ENCODE peak calls at places on chromosomes 4 and X, in five cellular contexts. Z is effector memory CD4-positive, alpha-beta T cell; M is colonic mucosa; L is MM.1S; N is H9. U is an unnamed sample.

GRCh38 chrX:14356401-14356800 is 172.9 kb upstream of the GLRA2 start:
- DNase-seq in Z (no peak), M (no peak), L (no peak), N (no peak), U (peak; percentile 52)

GRCh38 chr4:71602271-71602890 is 181.5 kb downstream of the GC start:
- DNase-seq in Z (no peak), M (no peak), L (no peak), N (no peak), U (no peak)

GRCh38 chr4:101156619-101157310 is 190.6 kb downstream of the PPP3CA start:
- DNase-seq in Z (no peak), M (no peak), L (no peak), N (no peak), U (no peak)

GRCh38 chr4:47972721-47973120 is 43.8 kb downstream of the CNGA1 start:
- DNase-seq in Z (no peak), M (no peak), L (no peak), N (no peak), U (no peak)

GRCh38 chrX:118975831-118976598 is 1.6 kb downstream of the LONRF3 start:
- DNase-seq in Z (peak; percentile 63), M (peak; percentile 65), L (no peak), N (no peak), U (peak; percentile 10)

GRCh38 chr4:156420557-156420956 is 466.9 kb upstream of the CTSO start:
- DNase-seq in Z (no peak), M (no peak), L (no peak), N (no peak), U (no peak)

GRCh38 chrX:8971116-8971515 is 62.8 kb downstream of the FAM9B start:
- DNase-seq in Z (no peak), M (no peak), L (peak; percentile 67), N (no peak), U (peak; percentile 60)

GRCh38 chrX:121579016-121579760 is 531.8 kb downstream of the GLUD2 start:
- DNase-seq in Z (no peak), M (peak; percentile 26), L (peak; percentile 77), N (no peak), U (peak; percentile 50)

GRCh38 chrX:38800981-38801845 is at the start of gene MID1IP1:
- DNase-seq in Z (peak; percentile 67), M (peak; percentile 92), L (peak; percentile 80), N (peak; percentile 95), U (peak; percentile 92)

GRCh38 chrX:49915352-49916222 is 6.8 kb upstream of the CLCN5 start:
- DNase-seq in Z (peak; percentile 26), M (peak; percentile 56), L (peak; percentile 58), N (no peak), U (peak; percentile 73)

GRCh38 chrX:154411322-154411980 is at the start of gene TAFAZZIN:
- DNase-seq in Z (peak; percentile 57), M (peak; percentile 74), L (peak; percentile 75), N (peak; percentile 64), U (peak; percentile 77)

GRCh38 chr4:168920438-168921081 is 89.5 kb downstream of the CBR4 start:
- DNase-seq in Z (no peak), M (no peak), L (no peak), N (no peak), U (no peak)

GRCh38 chrX:133897593-133898163 is 87.7 kb downstream of the GPC3 start:
- DNase-seq in Z (no peak), M (no peak), L (no peak), N (no peak), U (no peak)

GRCh38 chr4:8599657-8600056 is 7.1 kb downstream of the CPZ start:
- DNase-seq in Z (no peak), M (no peak), L (no peak), N (no peak), U (peak; percentile 22)

GRCh38 chr4:8340721-8341680 is 71.4 kb downstream of the HTRA3 start:
- DNase-seq in Z (no peak), M (peak; percentile 50), L (no peak), N (no peak), U (no peak)

GRCh38 chr4:133969202-133969873 is 232.3 kb downstream of the PABPC4L start:
- DNase-seq in Z (no peak), M (no peak), L (peak; percentile 25), N (no peak), U (peak; percentile 74)

GRCh38 chr4:37054670-37055069 is 189.9 kb upstream of the NWD2 start:
- DNase-seq in Z (no peak), M (no peak), L (no peak), N (peak; percentile 45), U (no peak)

GRCh38 chr4:4880492-4880891 is 21.0 kb downstream of the MSX1 start:
- DNase-seq in Z (no peak), M (no peak), L (no peak), N (no peak), U (no peak)

GRCh38 chr4:31807036-31807435 is 1086.9 kb downstream of the PCDH7 start:
- DNase-seq in Z (no peak), M (no peak), L (no peak), N (no peak), U (no peak)

GRCh38 chr4:76955187-76955586 is 5.6 kb downstream of the SEPTIN11 start:
- DNase-seq in Z (no peak), M (no peak), L (no peak), N (no peak), U (no peak)

GRCh38 chr4:69760455-69760854 is at the start of gene SULT1B1:
- DNase-seq in Z (peak; percentile 7), M (peak; percentile 85), L (peak; percentile 38), N (no peak), U (peak; percentile 14)

GRCh38 chr4:39023059-39023458 is 9.2 kb downstream of the TMEM156 start:
- DNase-seq in Z (no peak), M (no peak), L (no peak), N (no peak), U (no peak)

GRCh38 chr4:3484057-3484973 is 21.2 kb downstream of the DOK7 start:
- DNase-seq in Z (no peak), M (peak; percentile 71), L (no peak), N (no peak), U (no peak)

GRCh38 chr4:183504930-183505555 is at the start of gene ING2:
- DNase-seq in Z (no peak), M (peak; percentile 54), L (peak; percentile 77), N (no peak), U (peak; percentile 84)

GRCh38 chr4:40848981-40849380 is 99.2 kb downstream of the NSUN7 start:
- DNase-seq in Z (no peak), M (no peak), L (no peak), N (no peak), U (no peak)

GRCh38 chrX:106467422-106467821 is 144.4 kb upstream of the RADX start:
- DNase-seq in Z (no peak), M (no peak), L (no peak), N (peak; percentile 64), U (no peak)

GRCh38 chr4:54585321-54586000 is 72.3 kb upstream of the KIT start:
- DNase-seq in Z (no peak), M (no peak), L (no peak), N (no peak), U (no peak)

GRCh38 chrX:105552395-105552794 is 269.9 kb upstream of the NRK start:
- DNase-seq in Z (no peak), M (no peak), L (no peak), N (no peak), U (no peak)

GRCh38 chrX:56857042-56857441 is 128.0 kb downstream of the NBDY start:
- DNase-seq in Z (no peak), M (no peak), L (no peak), N (no peak), U (no peak)

GRCh38 chrX:7083468-7084396 is 63.8 kb upstream of the STS start:
- DNase-seq in Z (peak; percentile 29), M (no peak), L (peak; percentile 93), N (no peak), U (peak; percentile 60)

GRCh38 chr4:49018718-49019295 is 32.7 kb downstream of the CWH43 start:
- DNase-seq in Z (no peak), M (no peak), L (no peak), N (no peak), U (no peak)
- H3K27ac ChIP-seq in Z (no peak overlapping the region), M (no peak overlapping the region), L (no peak overlapping the region), N (no peak overlapping the region), U (no peak overlapping the region)

GRCh38 chrX:10582215-10582733 is 38.1 kb downstream of the MID1 start:
- DNase-seq in Z (no peak), M (no peak), L (no peak), N (no peak), U (no peak)

GRCh38 chrX:10576777-10577444 is 43.5 kb downstream of the MID1 start:
- DNase-seq in Z (no peak), M (no peak), L (no peak), N (no peak), U (no peak)

GRCh38 chrX:10577863-10578262 is 42.5 kb downstream of the MID1 start:
- DNase-seq in Z (no peak), M (no peak), L (no peak), N (no peak), U (no peak)

GRCh38 chrX:10579753-10580060 is 40.7 kb downstream of the MID1 start:
- DNase-seq in Z (no peak), M (no peak), L (no peak), N (no peak), U (no peak)

GRCh38 chrX:10579018-10579752 is 41.2 kb downstream of the MID1 start:
- DNase-seq in Z (no peak), M (no peak), L (no peak), N (no peak), U (no peak)
- H3K27ac ChIP-seq in Z (no peak overlapping the region), M (no peak overlapping the region), L (no peak overlapping the region), N (no peak overlapping the region), U (no peak overlapping the region)

GRCh38 chr4:83216856-83217683 is 67.5 kb downstream of the COQ2 start:
- DNase-seq in Z (no peak), M (no peak), L (no peak), N (no peak), U (no peak)
- H3K27ac ChIP-seq in Z (peak overlapping the region; percentile 64), M (peak overlapping the region; percentile 67), L (peak overlapping the region; percentile 91), N (no peak overlapping the region), U (no peak overlapping the region)

GRCh38 chrX:48508400-48509244 is at the start of gene PORCN:
- DNase-seq in Z (peak; percentile 69), M (peak; percentile 84), L (peak; percentile 70), N (peak; percentile 74), U (peak; percentile 79)

GRCh38 chrX:48511561-48511960 is 2.8 kb downstream of the PORCN start:
- DNase-seq in Z (no peak), M (no peak), L (no peak), N (no peak), U (peak; percentile 28)

GRCh38 chrX:48507246-48507645 is 1.5 kb upstream of the PORCN start:
- DNase-seq in Z (no peak), M (no peak), L (no peak), N (no peak), U (no peak)

GRCh38 chrX:48509245-48509590 is 426 bp downstream of the PORCN start:
- DNase-seq in Z (no peak), M (no peak), L (no peak), N (no peak), U (no peak)

GRCh38 chrX:48509619-48510018 is 827 bp downstream of the PORCN start:
- DNase-seq in Z (no peak), M (no peak), L (no peak), N (no peak), U (no peak)
- H3K27ac ChIP-seq in Z (peak overlapping the region; percentile 75), M (no peak overlapping the region), L (no peak overlapping the region), N (no peak overlapping the region), U (no peak overlapping the region)

GRCh38 chrX:20857746-20858145 is 516.5 kb upstream of the CNKSR2 start:
- DNase-seq in Z (no peak), M (no peak), L (no peak), N (no peak), U (peak; percentile 0)
- H3K27ac ChIP-seq in Z (no peak overlapping the region), M (no peak overlapping the region), L (no peak overlapping the region), N (no peak overlapping the region), U (no peak overlapping the region)